ENCODE peak calls at places on chromosomes 5 and 9, in five cellular contexts. J is HepG2, C is NB4, D is lung, Y is heart right ventricle. S is an unnamed sample.

GRCh38 chr5:42886612-42887011 is 74.9 kb upstream of the SELENOP start:
- DNase-seq in J (no peak), C (no peak), D (no peak), Y (no peak), S (no peak)

GRCh38 chr9:28032178-28032532 is 458.9 kb upstream of the C9orf72 start:
- DNase-seq in J (no peak), C (no peak), D (no peak), Y (no peak), S (no peak)

GRCh38 chr5:135355182-135355581 is 43.8 kb downstream of the MACROH2A1 start:
- DNase-seq in J (no peak), C (no peak), D (no peak), Y (no peak), S (no peak)

GRCh38 chr5:68409259-68409658 is 193.7 kb downstream of the PIK3R1 start:
- DNase-seq in J (no peak), C (no peak), D (no peak), Y (no peak), S (no peak)

GRCh38 chr9:112233769-112234168 is 58.7 kb upstream of the SUSD1 start:
- DNase-seq in J (peak), C (peak), D (no peak), Y (no peak), S (no peak)

GRCh38 chr5:112238473-112238872 is 180.6 kb downstream of the EPB41L4A start:
- DNase-seq in J (no peak), C (peak), D (no peak), Y (no peak), S (no peak)

GRCh38 chr5:1555011-1555807 is 31.4 kb upstream of the LPCAT1 start:
- DNase-seq in J (peak), C (peak), D (peak), Y (no peak), S (no peak)

GRCh38 chr9:120368799-120369198 is 211.2 kb downstream of the CDK5RAP2 start:
- DNase-seq in J (no peak), C (no peak), D (no peak), Y (no peak), S (no peak)

GRCh38 chr5:136910625-136911024 is 545.3 kb upstream of the TRPC7 start:
- DNase-seq in J (no peak), C (no peak), D (no peak), Y (no peak), S (no peak)

GRCh38 chr5:94888674-94889073 is 270.2 kb downstream of the SLF1 start:
- DNase-seq in J (no peak), C (no peak), D (no peak), Y (no peak), S (no peak)

GRCh38 chr9:133334161-133334560 is 1.8 kb downstream of the SURF6 start:
- DNase-seq in J (no peak), C (no peak), D (no peak), Y (no peak), S (no peak)

GRCh38 chr5:30050056-30050815 is 1143.2 kb upstream of the CDH6 start:
- DNase-seq in J (no peak), C (no peak), D (no peak), Y (no peak), S (no peak)

GRCh38 chr9:90098456-90098855 is 493.6 kb downstream of the GADD45G start:
- DNase-seq in J (no peak), C (no peak), D (no peak), Y (no peak), S (no peak)

GRCh38 chr5:77486344-77486962 is 5.7 kb downstream of the WDR41 start:
- DNase-seq in J (no peak), C (no peak), D (no peak), Y (no peak), S (no peak)

GRCh38 chr9:131667576-131667975 is 72.3 kb downstream of the RAPGEF1 start:
- DNase-seq in J (no peak), C (peak), D (no peak), Y (no peak), S (no peak)

GRCh38 chr9:73979894-73980264 is 517.3 kb upstream of the RORB start:
- DNase-seq in J (no peak), C (no peak), D (no peak), Y (no peak), S (no peak)

GRCh38 chr9:122058051-122058450 is 35.1 kb downstream of the TTLL11 start:
- DNase-seq in J (no peak), C (no peak), D (no peak), Y (no peak), S (no peak)

GRCh38 chr5:74798977-74799911 is 32.2 kb downstream of the NSA2 start:
- DNase-seq in J (peak), C (no peak), D (no peak), Y (no peak), S (no peak)

GRCh38 chr9:3548636-3549035 is 22.8 kb upstream of the RFX3 start:
- DNase-seq in J (no peak), C (no peak), D (no peak), Y (no peak), S (no peak)

GRCh38 chr9:16180546-16180945 is 627.7 kb downstream of the CCDC171 start:
- DNase-seq in J (no peak), C (no peak), D (no peak), Y (no peak), S (no peak)

GRCh38 chr9:61667559-61668121 is 477.8 kb downstream of the SPATA31A7 start:
- DNase-seq in J (no peak), C (no peak), D (no peak), Y (no peak), S (no peak)

GRCh38 chr5:167953151-167953788 is 338.2 kb upstream of the WWC1 start:
- DNase-seq in J (no peak), C (no peak), D (no peak), Y (no peak), S (no peak)

GRCh38 chr9:71607571-71607970 is 160.7 kb downstream of the CEMIP2 start:
- DNase-seq in J (no peak), C (no peak), D (no peak), Y (no peak), S (no peak)

GRCh38 chr9:71608825-71609452 is 159.4 kb downstream of the CEMIP2 start:
- DNase-seq in J (peak), C (no peak), D (no peak), Y (no peak), S (no peak)

GRCh38 chr9:71604197-71605063 is 163.9 kb downstream of the CEMIP2 start:
- DNase-seq in J (peak), C (peak), D (peak), Y (peak), S (peak)

GRCh38 chr9:71609453-71609840 is 158.9 kb downstream of the CEMIP2 start:
- DNase-seq in J (no peak), C (no peak), D (no peak), Y (no peak), S (no peak)

DNA sequence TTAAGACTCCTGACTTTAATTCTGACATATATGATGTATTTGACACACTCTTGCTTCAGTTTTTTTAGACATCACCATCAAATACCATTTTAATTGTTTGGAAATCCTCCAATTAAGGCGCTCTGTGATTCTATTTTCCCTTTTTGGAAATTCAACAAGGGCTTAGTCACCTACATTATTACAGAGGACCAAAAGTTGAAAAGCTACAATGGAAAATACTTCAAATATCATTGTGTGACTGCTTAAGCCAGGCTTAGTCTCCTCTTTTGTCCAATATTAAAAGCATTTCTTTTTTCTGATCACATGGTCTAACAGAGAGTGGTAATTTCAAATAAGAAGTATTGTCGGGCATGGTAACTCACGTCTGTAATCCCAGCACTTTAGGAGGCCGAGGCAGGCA is 160.3 kb downstream of the CEMIP2 start:
- DNase-seq in J (no peak), C (no peak), D (no peak), Y (no peak), S (no peak)
- TF ChIP-seq CTCF in J (no peak), C (no peak), D (no peak), Y (no peak), S (no peak)

GRCh38 chr9:137099231-137099630 is 12.4 kb downstream of the MAN1B1 start:
- DNase-seq in J (no peak), C (no peak), D (no peak), Y (no peak), S (no peak)

GRCh38 chr9:137097761-137098462 is 11.1 kb downstream of the MAN1B1 start:
- DNase-seq in J (no peak), C (no peak), D (no peak), Y (no peak), S (no peak)

GRCh38 chr9:137096785-137097546 is 10.2 kb downstream of the MAN1B1 start:
- DNase-seq in J (no peak), C (peak), D (no peak), Y (no peak), S (no peak)

DNA sequence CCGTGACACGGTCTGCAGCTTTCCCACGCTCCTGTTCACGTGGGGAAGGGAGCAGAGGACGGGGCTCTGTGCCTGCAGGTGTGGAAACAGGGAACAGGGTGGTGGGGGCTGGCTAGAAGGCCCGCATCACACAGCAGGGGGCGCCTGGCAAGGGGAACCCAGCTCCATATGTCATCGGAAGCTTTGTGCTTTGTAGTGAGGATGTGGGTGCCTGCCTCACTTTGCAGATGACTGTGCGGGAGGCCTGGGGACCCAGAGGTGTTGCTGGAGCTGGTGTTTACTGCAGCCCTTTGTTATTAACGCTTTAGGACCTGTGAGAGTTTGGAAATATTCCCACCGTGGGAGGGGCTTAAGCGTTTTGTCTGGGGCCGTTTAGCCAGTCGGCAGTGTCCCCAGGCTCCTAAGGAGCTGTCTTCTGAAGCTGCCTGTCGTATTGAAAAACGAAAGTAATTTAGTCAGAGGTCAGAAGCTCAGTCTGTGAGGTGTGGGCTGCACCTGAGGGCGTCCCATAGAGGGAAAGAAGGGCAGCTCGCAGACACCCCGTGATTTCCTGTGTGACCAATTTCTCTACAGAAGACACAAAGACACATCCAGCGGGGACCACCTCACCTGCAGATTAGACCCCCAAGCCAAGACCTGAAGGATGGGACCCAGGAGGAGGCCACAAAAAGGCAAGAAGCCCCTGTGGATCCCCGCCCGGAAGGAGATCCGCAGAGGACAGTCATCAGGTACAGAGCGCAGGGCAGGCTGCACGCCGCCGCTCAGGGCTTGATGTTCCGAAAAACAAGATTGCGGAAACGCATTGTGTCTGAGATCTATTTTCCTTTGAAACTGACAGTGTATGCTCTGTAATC is 9.1 kb downstream of the MAN1B1 start:
- DNase-seq in J (no peak), C (peak), D (no peak), Y (no peak), S (no peak)
- TF ChIP-seq CTCF in J (peak), C (peak), D (peak), Y (no peak), S (no peak)

GRCh38 chr9:36935768-36936497 is 98.1 kb downstream of the PAX5 start:
- DNase-seq in J (no peak), C (no peak), D (no peak), Y (no peak), S (no peak)
- TF ChIP-seq CTCF in J (no peak), C (no peak), D (no peak), Y (no peak), S (no peak)

DNA sequence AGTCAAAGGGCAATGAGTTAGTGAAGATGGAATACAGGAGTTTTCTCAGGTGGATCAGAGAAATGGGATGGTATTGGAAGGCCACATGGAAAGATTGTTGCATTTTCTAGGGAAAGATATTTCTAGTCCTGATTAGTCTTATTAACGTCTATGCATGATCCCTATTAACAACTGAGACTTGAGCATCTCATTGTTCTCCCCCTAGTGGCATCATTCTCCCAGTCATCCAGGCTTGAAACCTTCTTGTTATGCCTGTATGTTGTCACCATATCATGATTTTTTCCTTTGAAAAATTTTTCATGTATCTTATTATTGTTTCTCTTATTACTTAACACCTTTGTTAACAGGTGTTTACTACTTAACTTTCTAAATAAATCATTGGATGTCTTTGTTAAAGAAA is 34.4 kb downstream of the KIF2A start:
- DNase-seq in J (peak), C (peak), D (no peak), Y (no peak), S (no peak)
- TF ChIP-seq CTCF in J (peak), C (peak), D (no peak), Y (no peak), S (no peak)

DNA sequence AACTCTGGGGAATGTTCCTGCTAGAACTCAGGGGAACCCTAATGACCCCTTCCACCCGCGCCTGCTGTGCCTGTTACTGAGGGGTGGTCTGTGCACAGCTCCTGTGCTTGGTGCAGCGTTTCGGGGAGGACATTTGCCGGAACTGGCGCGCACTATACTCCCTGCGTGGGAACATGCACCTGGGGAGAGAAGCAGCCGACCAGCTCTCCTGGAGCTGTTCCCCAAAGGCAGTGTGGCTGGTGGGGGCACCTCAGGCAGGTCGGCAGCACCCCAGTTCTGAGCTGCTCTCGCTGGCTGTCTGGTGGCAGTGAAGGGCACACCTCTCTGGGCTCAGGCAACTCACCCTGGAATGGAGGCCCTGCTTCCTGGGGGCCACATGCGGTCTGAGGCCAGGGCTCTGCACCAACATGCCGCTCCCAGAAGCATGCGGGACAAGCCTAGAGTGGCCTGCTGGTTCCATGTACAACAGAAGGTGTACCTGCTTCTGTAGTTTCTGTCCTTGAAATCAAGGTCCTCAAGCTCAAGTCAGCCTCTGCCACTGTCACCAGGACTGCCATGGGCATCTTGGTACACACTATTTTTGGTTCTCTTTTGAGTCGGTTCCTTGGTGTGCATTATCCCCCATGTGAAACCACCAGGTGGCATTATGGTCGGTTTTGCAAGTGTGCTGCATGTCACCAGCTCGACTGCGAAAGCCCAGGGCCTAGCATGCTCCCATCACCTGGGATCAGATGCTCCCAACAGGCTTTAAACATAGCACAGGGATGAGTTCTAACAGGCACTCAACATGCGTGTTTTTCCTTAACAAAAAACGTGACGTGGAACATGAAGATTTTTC is 7.8 kb upstream of the MRNIP start:
- DNase-seq in J (no peak), C (peak), D (no peak), Y (no peak), S (no peak)
- TF ChIP-seq CTCF in J (peak), C (peak), D (no peak), Y (no peak), S (no peak)

GRCh38 chr9:107480386-107480789 is 9.2 kb downstream of the KLF4 start:
- DNase-seq in J (no peak), C (peak), D (peak), Y (peak), S (peak)

GRCh38 chr9:107484117-107484723 is 5.3 kb downstream of the KLF4 start:
- DNase-seq in J (peak), C (peak), D (no peak), Y (no peak), S (no peak)

GRCh38 chr9:107483666-107484065 is 5.9 kb downstream of the KLF4 start:
- DNase-seq in J (no peak), C (no peak), D (no peak), Y (no peak), S (no peak)

GRCh38 chr9:107478805-107479204 is 10.8 kb downstream of the KLF4 start:
- DNase-seq in J (no peak), C (no peak), D (no peak), Y (no peak), S (no peak)

DNA sequence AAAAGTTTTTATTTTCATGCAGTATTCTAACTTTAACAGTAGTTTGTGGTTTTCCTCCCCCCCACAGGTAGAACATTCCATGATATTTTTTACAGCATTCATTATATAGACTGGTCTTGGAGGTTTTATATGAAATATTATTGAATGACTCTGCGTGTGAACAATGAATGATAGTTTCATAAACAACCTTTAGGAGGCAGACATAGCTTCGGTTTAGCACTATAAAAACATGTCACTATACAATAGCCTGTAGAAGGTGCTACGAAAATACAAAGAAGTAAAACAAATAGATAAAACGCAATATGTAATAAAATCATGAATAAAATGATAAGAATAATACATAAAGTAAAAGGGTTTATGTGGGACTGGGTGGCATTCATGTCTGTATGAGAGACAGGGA is 8.5 kb downstream of the KLF4 start:
- DNase-seq in J (no peak), C (peak), D (no peak), Y (no peak), S (no peak)
- TF ChIP-seq CTCF in J (no peak), C (no peak), D (no peak), Y (no peak), S (no peak)

DNA sequence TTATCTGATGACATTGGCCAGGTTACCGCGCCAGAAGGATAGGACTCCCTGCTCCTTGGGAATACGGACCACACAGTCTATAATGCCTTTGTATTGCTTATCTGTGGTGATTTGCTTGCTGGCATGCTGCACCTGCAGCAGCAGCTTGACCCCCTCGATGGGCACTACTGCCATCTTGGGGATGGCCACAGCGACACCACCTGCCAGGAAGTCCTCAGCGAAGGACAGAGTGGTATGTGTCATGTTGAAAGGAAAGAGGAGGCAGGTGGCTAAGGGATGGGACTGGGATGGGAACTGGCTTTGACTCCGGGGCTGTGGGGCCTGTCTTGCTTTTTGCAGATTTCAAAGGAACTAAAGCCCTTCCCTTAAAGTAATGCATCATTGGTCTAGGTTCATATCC is 50.3 kb upstream of the ACO1 start:
- DNase-seq in J (no peak), C (no peak), D (no peak), Y (no peak), S (no peak)
- TF ChIP-seq CTCF in J (peak), C (no peak), D (no peak), Y (no peak), S (no peak)

GRCh38 chr5:14778789-14779070 is 92.8 kb downstream of the ANKH start:
- DNase-seq in J (no peak), C (no peak), D (no peak), Y (no peak), S (no peak)
- TF ChIP-seq CTCF in J (peak), C (no peak), D (no peak), Y (no peak), S (no peak)

GRCh38 chr5:139854953-139855352 is 59.3 kb downstream of the PSD2 start:
- DNase-seq in J (no peak), C (no peak), D (no peak), Y (no peak), S (no peak)
- TF ChIP-seq CTCF in J (no peak), C (no peak), D (no peak), Y (no peak), S (no peak)

GRCh38 chr5:142110046-142110531 is 1.5 kb downstream of the NDFIP1 start:
- DNase-seq in J (peak), C (peak), D (no peak), Y (no peak), S (no peak)
- TF ChIP-seq CTCF in J (no peak), C (no peak), D (no peak), Y (no peak), S (no peak)